ENCODE peak calls at places on chromosome X, in ten cellular contexts. One of them, this sample, is unnamed.

GRCh38 chrX:134908235-134908834 is 82.5 kb upstream of the SMIM10 start:
- DNase-seq in lower leg skin: no peak
- DNase-seq in BJ: no peak
- DNase-seq in glutamatergic neuron: no peak
- DNase-seq in neural progenitor cell: no peak
- DNase-seq in osteocyte: no peak
- DNase-seq in brain microvascular endothelial cell: peak
- DNase-seq in A549: peak
- DNase-seq in mammary epithelial cell: peak
- DNase-seq in IMR-90: peak
- DNase-seq in this sample: no peak

GRCh38 chrX:103149652-103150051 is 56.7 kb upstream of the NXF3 start:
- DNase-seq in glutamatergic neuron: no peak
- DNase-seq in brain microvascular endothelial cell: no peak
- DNase-seq in osteocyte: no peak
- DNase-seq in IMR-90: no peak
- DNase-seq in neural progenitor cell: no peak
- DNase-seq in A549: no peak
- DNase-seq in lower leg skin: no peak
- DNase-seq in BJ: no peak
- DNase-seq in mammary epithelial cell: no peak
- DNase-seq in this sample: no peak

GRCh38 chrX:66030505-66031317 is 9.2 kb downstream of the VSIG4 start:
- DNase-seq in glutamatergic neuron: no peak
- DNase-seq in neural progenitor cell: peak
- DNase-seq in A549: peak
- DNase-seq in lower leg skin: no peak
- DNase-seq in IMR-90: peak
- DNase-seq in osteocyte: no peak
- DNase-seq in brain microvascular endothelial cell: peak
- DNase-seq in mammary epithelial cell: peak
- DNase-seq in BJ: no peak
- DNase-seq in this sample: no peak

GRCh38 chrX:110168585-110168984 is 149.3 kb downstream of the AMMECR1 start:
- DNase-seq in lower leg skin: no peak
- DNase-seq in A549: no peak
- DNase-seq in mammary epithelial cell: peak
- DNase-seq in neural progenitor cell: no peak
- DNase-seq in IMR-90: peak
- DNase-seq in osteocyte: no peak
- DNase-seq in BJ: no peak
- DNase-seq in brain microvascular endothelial cell: peak
- DNase-seq in glutamatergic neuron: no peak
- DNase-seq in this sample: no peak

GRCh38 chrX:47143894-47144625 is 442 bp downstream of the NDUFB11 start:
- DNase-seq in BJ: peak
- DNase-seq in IMR-90: peak
- DNase-seq in neural progenitor cell: peak
- DNase-seq in lower leg skin: peak
- DNase-seq in brain microvascular endothelial cell: no peak
- DNase-seq in A549: no peak
- DNase-seq in glutamatergic neuron: peak
- DNase-seq in osteocyte: no peak
- DNase-seq in mammary epithelial cell: no peak
- DNase-seq in this sample: no peak

GRCh38 chrX:43813898-43814297 is 68.4 kb downstream of the MAOB start:
- DNase-seq in neural progenitor cell: peak
- DNase-seq in IMR-90: no peak
- DNase-seq in brain microvascular endothelial cell: no peak
- DNase-seq in osteocyte: no peak
- DNase-seq in BJ: no peak
- DNase-seq in lower leg skin: no peak
- DNase-seq in A549: peak
- DNase-seq in glutamatergic neuron: peak
- DNase-seq in mammary epithelial cell: no peak
- DNase-seq in this sample: peak

GRCh38 chrX:71291381-71291780 is 7.9 kb downstream of the NONO start:
- DNase-seq in BJ: no peak
- DNase-seq in glutamatergic neuron: no peak
- DNase-seq in brain microvascular endothelial cell: no peak
- DNase-seq in A549: no peak
- DNase-seq in osteocyte: no peak
- DNase-seq in neural progenitor cell: no peak
- DNase-seq in IMR-90: peak
- DNase-seq in mammary epithelial cell: no peak
- DNase-seq in lower leg skin: no peak
- DNase-seq in this sample: no peak

GRCh38 chrX:144722307-144722706 is 525.0 kb upstream of the SPANXN1 start:
- DNase-seq in lower leg skin: no peak
- DNase-seq in BJ: no peak
- DNase-seq in glutamatergic neuron: peak
- DNase-seq in mammary epithelial cell: no peak
- DNase-seq in neural progenitor cell: peak
- DNase-seq in brain microvascular endothelial cell: no peak
- DNase-seq in IMR-90: no peak
- DNase-seq in osteocyte: no peak
- DNase-seq in A549: no peak
- DNase-seq in this sample: no peak

GRCh38 chrX:1444896-1445480 is 7.7 kb downstream of the ASMTL start:
- DNase-seq in mammary epithelial cell: no peak
- DNase-seq in BJ: no peak
- DNase-seq in IMR-90: no peak
- DNase-seq in brain microvascular endothelial cell: no peak
- DNase-seq in lower leg skin: no peak
- DNase-seq in osteocyte: peak
- DNase-seq in neural progenitor cell: no peak
- DNase-seq in A549: no peak
- DNase-seq in glutamatergic neuron: no peak
- DNase-seq in this sample: no peak

GRCh38 chrX:26670521-26670920 is 454.6 kb downstream of the MAGEB5 start:
- DNase-seq in IMR-90: no peak
- DNase-seq in glutamatergic neuron: no peak
- DNase-seq in brain microvascular endothelial cell: no peak
- DNase-seq in neural progenitor cell: no peak
- DNase-seq in mammary epithelial cell: no peak
- DNase-seq in BJ: no peak
- DNase-seq in A549: no peak
- DNase-seq in lower leg skin: no peak
- DNase-seq in osteocyte: no peak
- DNase-seq in this sample: no peak

GRCh38 chrX:135309430-135309923 is at the start of gene ETDC:
- DNase-seq in neural progenitor cell: no peak
- DNase-seq in lower leg skin: no peak
- DNase-seq in BJ: no peak
- DNase-seq in glutamatergic neuron: no peak
- DNase-seq in mammary epithelial cell: no peak
- DNase-seq in A549: no peak
- DNase-seq in brain microvascular endothelial cell: no peak
- DNase-seq in osteocyte: no peak
- DNase-seq in IMR-90: no peak
- DNase-seq in this sample: no peak

GRCh38 chrX:4682637-4683036 is 969.2 kb upstream of the PRKX start:
- DNase-seq in BJ: no peak
- DNase-seq in lower leg skin: no peak
- DNase-seq in glutamatergic neuron: no peak
- DNase-seq in IMR-90: no peak
- DNase-seq in mammary epithelial cell: no peak
- DNase-seq in osteocyte: no peak
- DNase-seq in brain microvascular endothelial cell: no peak
- DNase-seq in neural progenitor cell: no peak
- DNase-seq in A549: no peak
- DNase-seq in this sample: no peak

DNA sequence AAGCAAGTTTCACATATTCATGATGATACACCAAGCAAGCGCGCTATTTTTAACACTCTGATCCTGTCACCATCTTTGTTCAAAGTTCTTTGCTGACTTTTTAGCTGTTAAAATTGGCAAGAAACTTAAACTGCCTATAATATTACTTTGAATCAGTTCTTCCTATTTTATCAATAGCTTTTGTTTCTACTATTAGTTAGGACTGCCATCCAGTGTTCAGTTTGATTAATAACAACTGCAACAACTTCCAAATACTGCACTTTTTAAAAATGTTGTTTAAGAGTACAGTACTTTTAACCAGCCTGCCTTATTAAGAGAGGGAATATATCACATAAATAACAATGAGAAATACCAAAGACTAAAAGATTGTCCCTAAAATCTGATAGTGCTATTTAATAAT is 614.3 kb downstream of the FAM133A start:
- DNase-seq in IMR-90: no peak
- DNase-seq in A549: no peak
- DNase-seq in brain microvascular endothelial cell: no peak
- DNase-seq in BJ: no peak
- DNase-seq in neural progenitor cell: peak
- DNase-seq in mammary epithelial cell: no peak
- DNase-seq in osteocyte: no peak
- DNase-seq in lower leg skin: no peak
- DNase-seq in glutamatergic neuron: no peak
- DNase-seq in this sample: no peak
- TF ChIP-seq CTCF in IMR-90: no peak
- TF ChIP-seq CTCF in A549: no peak
- TF ChIP-seq CTCF in brain microvascular endothelial cell: no peak
- TF ChIP-seq CTCF in BJ: no peak
- TF ChIP-seq CTCF in neural progenitor cell: peak
- TF ChIP-seq CTCF in mammary epithelial cell: peak
- TF ChIP-seq CTCF in osteocyte: no peak
- TF ChIP-seq CTCF in lower leg skin: no peak
- TF ChIP-seq CTCF in glutamatergic neuron: no peak
- TF ChIP-seq CTCF in this sample: peak

GRCh38 chrX:129737921-129738320 is 858 bp upstream of the XPNPEP2 start:
- DNase-seq in glutamatergic neuron: no peak
- DNase-seq in mammary epithelial cell: peak
- DNase-seq in neural progenitor cell: no peak
- DNase-seq in BJ: no peak
- DNase-seq in IMR-90: peak
- DNase-seq in A549: no peak
- DNase-seq in brain microvascular endothelial cell: peak
- DNase-seq in osteocyte: no peak
- DNase-seq in lower leg skin: no peak
- DNase-seq in this sample: no peak
- TF ChIP-seq CTCF in glutamatergic neuron: no peak
- TF ChIP-seq CTCF in mammary epithelial cell: no peak
- TF ChIP-seq CTCF in neural progenitor cell: no peak
- TF ChIP-seq CTCF in BJ: no peak
- TF ChIP-seq CTCF in IMR-90: no peak
- TF ChIP-seq CTCF in A549: no peak
- TF ChIP-seq CTCF in brain microvascular endothelial cell: no peak
- TF ChIP-seq CTCF in osteocyte: no peak
- TF ChIP-seq CTCF in lower leg skin: no peak
- TF ChIP-seq CTCF in this sample: no peak

GRCh38 chrX:39443240-39443639 is 642.0 kb downstream of the MID1IP1 start:
- DNase-seq in IMR-90: no peak
- DNase-seq in osteocyte: no peak
- DNase-seq in glutamatergic neuron: no peak
- DNase-seq in A549: no peak
- DNase-seq in neural progenitor cell: no peak
- DNase-seq in BJ: no peak
- DNase-seq in mammary epithelial cell: no peak
- DNase-seq in lower leg skin: no peak
- DNase-seq in brain microvascular endothelial cell: no peak
- DNase-seq in this sample: no peak

GRCh38 chrX:39449352-39449751 is 648.1 kb downstream of the MID1IP1 start:
- DNase-seq in A549: no peak
- DNase-seq in lower leg skin: no peak
- DNase-seq in osteocyte: no peak
- DNase-seq in mammary epithelial cell: no peak
- DNase-seq in BJ: no peak
- DNase-seq in IMR-90: no peak
- DNase-seq in glutamatergic neuron: no peak
- DNase-seq in neural progenitor cell: no peak
- DNase-seq in brain microvascular endothelial cell: no peak
- DNase-seq in this sample: no peak

GRCh38 chrX:39440734-39441305 is 639.6 kb downstream of the MID1IP1 start:
- DNase-seq in glutamatergic neuron: no peak
- DNase-seq in BJ: no peak
- DNase-seq in neural progenitor cell: no peak
- DNase-seq in mammary epithelial cell: no peak
- DNase-seq in IMR-90: no peak
- DNase-seq in brain microvascular endothelial cell: no peak
- DNase-seq in osteocyte: no peak
- DNase-seq in lower leg skin: no peak
- DNase-seq in A549: no peak
- DNase-seq in this sample: no peak

GRCh38 chrX:39442332-39442731 is 641.1 kb downstream of the MID1IP1 start:
- DNase-seq in brain microvascular endothelial cell: no peak
- DNase-seq in BJ: no peak
- DNase-seq in IMR-90: no peak
- DNase-seq in osteocyte: no peak
- DNase-seq in A549: no peak
- DNase-seq in neural progenitor cell: no peak
- DNase-seq in lower leg skin: no peak
- DNase-seq in mammary epithelial cell: no peak
- DNase-seq in glutamatergic neuron: no peak
- DNase-seq in this sample: no peak

GRCh38 chrX:39445336-39445735 is 644.1 kb downstream of the MID1IP1 start:
- DNase-seq in mammary epithelial cell: no peak
- DNase-seq in A549: peak
- DNase-seq in neural progenitor cell: peak
- DNase-seq in osteocyte: no peak
- DNase-seq in brain microvascular endothelial cell: no peak
- DNase-seq in glutamatergic neuron: no peak
- DNase-seq in lower leg skin: no peak
- DNase-seq in IMR-90: no peak
- DNase-seq in BJ: no peak
- DNase-seq in this sample: peak
- TF ChIP-seq CTCF in mammary epithelial cell: peak
- TF ChIP-seq CTCF in A549: no peak
- TF ChIP-seq CTCF in neural progenitor cell: peak
- TF ChIP-seq CTCF in osteocyte: no peak
- TF ChIP-seq CTCF in brain microvascular endothelial cell: peak
- TF ChIP-seq CTCF in glutamatergic neuron: peak
- TF ChIP-seq CTCF in lower leg skin: no peak
- TF ChIP-seq CTCF in IMR-90: no peak
- TF ChIP-seq CTCF in BJ: no peak
- TF ChIP-seq CTCF in this sample: peak

GRCh38 chrX:40471965-40472648 is 108.7 kb upstream of the ATP6AP2 start:
- DNase-seq in IMR-90: peak
- DNase-seq in osteocyte: no peak
- DNase-seq in lower leg skin: peak
- DNase-seq in brain microvascular endothelial cell: peak
- DNase-seq in glutamatergic neuron: no peak
- DNase-seq in neural progenitor cell: peak
- DNase-seq in BJ: peak
- DNase-seq in mammary epithelial cell: peak
- DNase-seq in A549: peak
- DNase-seq in this sample: no peak
- TF ChIP-seq CTCF in IMR-90: no peak
- TF ChIP-seq CTCF in osteocyte: peak
- TF ChIP-seq CTCF in lower leg skin: no peak
- TF ChIP-seq CTCF in brain microvascular endothelial cell: no peak
- TF ChIP-seq CTCF in glutamatergic neuron: no peak
- TF ChIP-seq CTCF in neural progenitor cell: no peak
- TF ChIP-seq CTCF in BJ: peak
- TF ChIP-seq CTCF in mammary epithelial cell: peak
- TF ChIP-seq CTCF in A549: no peak
- TF ChIP-seq CTCF in this sample: no peak

GRCh38 chrX:15059488-15059887 is 186.3 kb downstream of the MOSPD2 start:
- DNase-seq in mammary epithelial cell: no peak
- DNase-seq in IMR-90: no peak
- DNase-seq in A549: no peak
- DNase-seq in BJ: no peak
- DNase-seq in brain microvascular endothelial cell: no peak
- DNase-seq in neural progenitor cell: no peak
- DNase-seq in osteocyte: no peak
- DNase-seq in lower leg skin: no peak
- DNase-seq in glutamatergic neuron: no peak
- DNase-seq in this sample: no peak
- TF ChIP-seq CTCF in mammary epithelial cell: no peak
- TF ChIP-seq CTCF in IMR-90: peak
- TF ChIP-seq CTCF in A549: no peak
- TF ChIP-seq CTCF in BJ: peak
- TF ChIP-seq CTCF in brain microvascular endothelial cell: peak
- TF ChIP-seq CTCF in neural progenitor cell: no peak
- TF ChIP-seq CTCF in osteocyte: peak
- TF ChIP-seq CTCF in lower leg skin: no peak
- TF ChIP-seq CTCF in glutamatergic neuron: no peak
- TF ChIP-seq CTCF in this sample: no peak